ENCODE peak calls at places on chromosomes 11 and 22, in six cellular contexts. B, N, A, U, K and C are unnamed samples.
A peak's percentile ranks its signal among the peaks of the same experiment; 100 is the strongest.

GRCh38 chr22:35205956-35206355 is 51.3 kb upstream of the HMGXB4 start:
- DNase-seq in B (no peak), N (no peak), A (no peak), U (no peak), K (no peak), C (no peak)

GRCh38 chr11:69821511-69822040 is 2.4 kb upstream of the FGF3 start:
- DNase-seq in B (no peak), N (no peak), A (peak; percentile 83), U (no peak), K (no peak), C (peak; percentile 88)

GRCh38 chr11:113644605-113645004 is 61.5 kb downstream of the TMPRSS5 start:
- DNase-seq in B (no peak), N (no peak), A (no peak), U (no peak), K (no peak), C (no peak)

GRCh38 chr11:2387266-2387982 is 10.3 kb downstream of the CD81 start:
- DNase-seq in B (peak; percentile 53), N (no peak), A (no peak), U (no peak), K (peak; percentile 45), C (no peak)

GRCh38 chr11:8262552-8263108 is 1.0 kb downstream of the LMO1 start:
- DNase-seq in B (no peak), N (no peak), A (peak; percentile 60), U (no peak), K (peak; percentile 83), C (peak; percentile 47)

GRCh38 chr11:95661159-95661558 is 128.4 kb downstream of the FAM76B start:
- DNase-seq in B (no peak), N (no peak), A (no peak), U (no peak), K (no peak), C (no peak)

GRCh38 chr22:47842119-47842518 is 1079.7 kb downstream of the TBC1D22A start:
- DNase-seq in B (no peak), N (no peak), A (no peak), U (no peak), K (no peak), C (no peak)

GRCh38 chr11:2085251-2086066 is 53.7 kb downstream of the IGF2 start:
- DNase-seq in B (no peak), N (no peak), A (no peak), U (no peak), K (peak; percentile 1), C (no peak)

GRCh38 chr22:48835857-48836672 is 991.6 kb downstream of the BRD1 start:
- DNase-seq in B (no peak), N (no peak), A (no peak), U (no peak), K (no peak), C (no peak)

GRCh38 chr11:1487091-1487850 is 692 bp upstream of the MOB2 start:
- DNase-seq in B (no peak), N (no peak), A (no peak), U (peak; percentile 47), K (no peak), C (no peak)

GRCh38 chr11:61731211-61731955 is 21.1 kb upstream of the MYRF start:
- DNase-seq in B (no peak), N (no peak), A (no peak), U (no peak), K (peak; percentile 35), C (no peak)

GRCh38 chr11:73194593-73194992 is 23.5 kb upstream of the P2RY2 start:
- DNase-seq in B (no peak), N (no peak), A (no peak), U (no peak), K (no peak), C (no peak)

GRCh38 chr11:110094298-110095073 is 1.3 kb downstream of the ZC3H12C start:
- DNase-seq in B (no peak), N (no peak), A (no peak), U (no peak), K (no peak), C (no peak)

GRCh38 chr11:116421529-116422185 is 351.1 kb downstream of the BUD13 start:
- DNase-seq in B (no peak), N (no peak), A (no peak), U (no peak), K (no peak), C (no peak)

GRCh38 chr11:12061851-12062560 is 48.4 kb upstream of the MICAL2 start:
- DNase-seq in B (no peak), N (no peak), A (no peak), U (no peak), K (no peak), C (no peak)

GRCh38 chr11:119192111-119192510 is 6.8 kb downstream of the NHERF4 start:
- DNase-seq in B (no peak), N (no peak), A (no peak), U (no peak), K (no peak), C (no peak)

GRCh38 chr22:46021577-46021976 is 44.6 kb upstream of the WNT7B start:
- DNase-seq in B (no peak), N (no peak), A (no peak), U (no peak), K (no peak), C (no peak)

GRCh38 chr22:33049125-33049729 is 9.0 kb downstream of the SYN3 start:
- DNase-seq in B (peak; percentile 80), N (peak; percentile 84), A (peak; percentile 66), U (peak; percentile 80), K (peak; percentile 91), C (peak; percentile 77)

GRCh38 chr11:10322830-10323792 is 18.2 kb downstream of the ADM start:
- DNase-seq in B (peak; percentile 79), N (peak; percentile 46), A (no peak), U (no peak), K (peak; percentile 67), C (peak; percentile 81)

GRCh38 chr22:38228873-38229740 is 27.3 kb downstream of the MAFF start:
- DNase-seq in B (no peak), N (no peak), A (no peak), U (peak; percentile 77), K (peak; percentile 82), C (no peak)

GRCh38 chr11:72736452-72737069 is 15.6 kb downstream of the ARAP1 start:
- DNase-seq in B (peak; percentile 72), N (peak; percentile 56), A (no peak), U (peak; percentile 89), K (peak; percentile 65), C (no peak)

GRCh38 chr11:67316882-67317364 is 13.6 kb downstream of the SSH3 start:
- DNase-seq in B (no peak), N (no peak), A (no peak), U (no peak), K (no peak), C (peak; percentile 77)

GRCh38 chr22:36977401-36977861 is 41.8 kb downstream of the TST start:
- DNase-seq in B (peak; percentile 14), N (peak; percentile 36), A (no peak), U (peak; percentile 77), K (no peak), C (peak; percentile 56)

GRCh38 chr11:124736738-124737137 is 3.0 kb upstream of the NRGN start:
- DNase-seq in B (no peak), N (no peak), A (no peak), U (no peak), K (no peak), C (no peak)

GRCh38 chr22:35510481-35510934 is 30.1 kb upstream of the RASD2 start:
- DNase-seq in B (no peak), N (no peak), A (no peak), U (no peak), K (no peak), C (no peak)

GRCh38 chr11:57092028-57092698 is 89.6 kb upstream of the LRRC55 start:
- DNase-seq in B (no peak), N (no peak), A (no peak), U (no peak), K (no peak), C (no peak)

GRCh38 chr11:84164722-84165121 is 878.6 kb upstream of the CCDC90B start:
- DNase-seq in B (no peak), N (no peak), A (no peak), U (no peak), K (no peak), C (no peak)

GRCh38 chr22:24189249-24190158 is 8.2 kb downstream of the SUSD2 start:
- DNase-seq in B (peak; percentile 36), N (peak; percentile 73), A (peak; percentile 60), U (peak; percentile 83), K (peak; percentile 93), C (no peak)

GRCh38 chr11:70089631-70090030 is 11.5 kb downstream of the ANO1 start:
- DNase-seq in B (no peak), N (no peak), A (no peak), U (no peak), K (no peak), C (no peak)